ENCODE peak calls at places on chromosomes 13 and 19, in four cellular contexts. One of them, this sample, is unnamed.

GRCh38 chr19:7734220-7735203 is 2.6 kb upstream of the CLEC4G start:
- DNase-seq in SK-N-SH: no peak
- DNase-seq in AG04450: no peak
- DNase-seq in lung: no peak
- DNase-seq in this sample: no peak

GRCh38 chr13:50132937-50133276 is 117.7 kb downstream of the KCNRG start:
- DNase-seq in SK-N-SH: no peak
- DNase-seq in AG04450: no peak
- DNase-seq in lung: no peak
- DNase-seq in this sample: no peak

GRCh38 chr19:10923503-10924076 is 4.8 kb downstream of the YIPF2 start:
- DNase-seq in SK-N-SH: no peak
- DNase-seq in AG04450: no peak
- DNase-seq in lung: no peak
- DNase-seq in this sample: no peak

GRCh38 chr19:32406161-32407003 is 812 bp downstream of the DPY19L3 start:
- DNase-seq in SK-N-SH: peak; percentile 18
- DNase-seq in AG04450: no peak
- DNase-seq in lung: no peak
- DNase-seq in this sample: no peak

GRCh38 chr19:1270854-1271527 is 1.9 kb downstream of the CIRBP start:
- DNase-seq in SK-N-SH: no peak
- DNase-seq in AG04450: no peak
- DNase-seq in lung: no peak
- DNase-seq in this sample: no peak

GRCh38 chr19:45421953-45422498 is 1.7 kb downstream of the ERCC1 start:
- DNase-seq in SK-N-SH: no peak
- DNase-seq in AG04450: no peak
- DNase-seq in lung: no peak
- DNase-seq in this sample: no peak

GRCh38 chr19:6738726-6739389 is 622 bp upstream of the TRIP10 start:
- DNase-seq in SK-N-SH: no peak
- DNase-seq in AG04450: no peak
- DNase-seq in lung: peak; percentile 32
- DNase-seq in this sample: no peak

GRCh38 chr13:94674609-94675348 is 37.6 kb downstream of the SOX21 start:
- DNase-seq in SK-N-SH: peak; percentile 52
- DNase-seq in AG04450: no peak
- DNase-seq in lung: peak; percentile 39
- DNase-seq in this sample: peak; percentile 43

GRCh38 chr19:18883530-18884304 is 12.2 kb downstream of the CERS1 start:
- DNase-seq in SK-N-SH: no peak
- DNase-seq in AG04450: no peak
- DNase-seq in lung: no peak
- DNase-seq in this sample: no peak

GRCh38 chr19:38676023-38676877 is 28.8 kb downstream of the ACTN4 start:
- DNase-seq in SK-N-SH: no peak
- DNase-seq in AG04450: no peak
- DNase-seq in lung: no peak
- DNase-seq in this sample: no peak

GRCh38 chr19:11399667-11400066 is 15.6 kb upstream of the EPOR start:
- DNase-seq in SK-N-SH: no peak
- DNase-seq in AG04450: no peak
- DNase-seq in lung: no peak
- DNase-seq in this sample: no peak

GRCh38 chr19:39563408-39563807 is 23.4 kb upstream of the EID2 start:
- DNase-seq in SK-N-SH: no peak
- DNase-seq in AG04450: no peak
- DNase-seq in lung: no peak
- DNase-seq in this sample: no peak

GRCh38 chr19:54124393-54124792 is 8.8 kb downstream of the PRPF31 start:
- DNase-seq in SK-N-SH: no peak
- DNase-seq in AG04450: no peak
- DNase-seq in lung: no peak
- DNase-seq in this sample: no peak

GRCh38 chr19:47573076-47574026 is at the start of gene ZNF541:
- DNase-seq in SK-N-SH: peak; percentile 88
- DNase-seq in AG04450: no peak
- DNase-seq in lung: peak; percentile 38
- DNase-seq in this sample: peak; percentile 82

GRCh38 chr19:45098521-45099464 is 5.8 kb downstream of the PPP1R37 start:
- DNase-seq in SK-N-SH: no peak
- DNase-seq in AG04450: no peak
- DNase-seq in lung: no peak
- DNase-seq in this sample: no peak

GRCh38 chr13:98918771-98919170 is 59.1 kb downstream of the DOCK9 start:
- DNase-seq in SK-N-SH: no peak
- DNase-seq in AG04450: no peak
- DNase-seq in lung: no peak
- DNase-seq in this sample: no peak

GRCh38 chr19:17303940-17304267 is 679 bp upstream of the ABHD8 start:
- DNase-seq in SK-N-SH: no peak
- DNase-seq in AG04450: no peak
- DNase-seq in lung: peak; percentile 52
- DNase-seq in this sample: no peak
- H3K27ac ChIP-seq in SK-N-SH: no peak overlapping the region
- H3K27ac ChIP-seq in AG04450: no peak overlapping the region
- H3K27ac ChIP-seq in lung: peak overlapping the region; percentile 68
- H3K27ac ChIP-seq in this sample: no peak overlapping the region

DNA sequence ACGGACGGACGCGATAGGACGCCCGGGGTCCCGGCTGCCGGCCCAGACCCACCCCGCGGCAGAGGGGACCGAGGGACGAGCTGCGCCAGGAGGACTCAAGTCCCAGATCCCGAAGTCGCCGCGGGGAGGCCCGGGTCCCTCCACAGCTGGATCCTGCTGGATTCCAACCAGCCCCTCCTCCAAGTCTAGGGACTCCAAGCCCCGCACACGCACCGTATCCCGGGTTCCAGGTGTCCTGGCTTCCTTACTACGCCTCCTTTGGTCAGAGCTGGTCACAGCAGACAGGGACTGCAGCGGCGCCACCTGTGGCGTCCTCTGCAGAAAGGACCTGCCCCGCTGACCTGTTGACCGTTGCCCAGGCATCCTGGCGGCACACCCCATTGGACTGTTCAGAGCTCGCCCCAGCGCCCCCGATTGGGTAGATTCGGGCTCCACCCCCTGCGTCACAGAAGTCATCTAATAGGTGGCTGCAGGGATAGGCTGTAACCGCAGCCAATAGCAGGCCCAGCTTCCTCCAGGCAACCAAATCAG is 29.0 kb upstream of the ZNF709 start:
- DNase-seq in SK-N-SH: peak; percentile 55
- DNase-seq in AG04450: no peak
- DNase-seq in lung: peak; percentile 29
- DNase-seq in this sample: no peak
- H3K9me3 ChIP-seq in SK-N-SH: peaks cover 11% of the 10 kb centered on the region
- H3K9me3 ChIP-seq in AG04450: peaks cover 59% of the 10 kb centered on the region
- H3K9me3 ChIP-seq in lung: peaks cover 21% of the 10 kb centered on the region
- H3K9me3 ChIP-seq in this sample: peaks cover 32% of the 10 kb centered on the region

GRCh38 chr19:23075031-23075733 is 41.6 kb upstream of the ZNF730 start:
- DNase-seq in SK-N-SH: peak; percentile 92
- DNase-seq in AG04450: peak; percentile 41
- DNase-seq in lung: peak; percentile 61
- DNase-seq in this sample: no peak

GRCh38 chr19:23065306-23065705 is 51.5 kb upstream of the ZNF730 start:
- DNase-seq in SK-N-SH: no peak
- DNase-seq in AG04450: no peak
- DNase-seq in lung: no peak
- DNase-seq in this sample: no peak

GRCh38 chr19:23071087-23071511 is 45.7 kb upstream of the ZNF730 start:
- DNase-seq in SK-N-SH: peak; percentile 66
- DNase-seq in AG04450: no peak
- DNase-seq in lung: no peak
- DNase-seq in this sample: no peak

GRCh38 chr19:23070353-23070781 is 46.5 kb upstream of the ZNF730 start:
- DNase-seq in SK-N-SH: peak; percentile 73
- DNase-seq in AG04450: no peak
- DNase-seq in lung: no peak
- DNase-seq in this sample: no peak
- TF ChIP-seq CTCF in SK-N-SH: peak; percentile 55
- TF ChIP-seq CTCF in AG04450: peak; percentile 36
- TF ChIP-seq CTCF in lung: no peak
- TF ChIP-seq CTCF in this sample: no peak

GRCh38 chr19:4710281-4710600 is 13.4 kb downstream of the DPP9 start:
- DNase-seq in SK-N-SH: no peak
- DNase-seq in AG04450: no peak
- DNase-seq in lung: no peak
- DNase-seq in this sample: no peak
- H3K27ac ChIP-seq in SK-N-SH: no peak overlapping the region
- H3K27ac ChIP-seq in AG04450: no peak overlapping the region
- H3K27ac ChIP-seq in lung: no peak overlapping the region
- H3K27ac ChIP-seq in this sample: no peak overlapping the region

GRCh38 chr19:50046649-50047503 is 21.1 kb downstream of the ZNF473 start:
- DNase-seq in SK-N-SH: peak; percentile 50
- DNase-seq in AG04450: no peak
- DNase-seq in lung: peak; percentile 62
- DNase-seq in this sample: peak; percentile 43
- H3K9me3 ChIP-seq in SK-N-SH: peaks cover 11% of the 10 kb centered on the region
- H3K9me3 ChIP-seq in AG04450: peaks cover 84% of the 10 kb centered on the region
- H3K9me3 ChIP-seq in lung: peaks cover 53% of the 10 kb centered on the region
- H3K9me3 ChIP-seq in this sample: peaks cover 23% of the 10 kb centered on the region

GRCh38 chr13:45325806-45326205 is 15.2 kb downstream of the TPT1 start:
- DNase-seq in SK-N-SH: no peak
- DNase-seq in AG04450: peak; percentile 79
- DNase-seq in lung: no peak
- DNase-seq in this sample: no peak
- TF ChIP-seq CTCF in SK-N-SH: no peak
- TF ChIP-seq CTCF in AG04450: no peak
- TF ChIP-seq CTCF in lung: no peak
- TF ChIP-seq CTCF in this sample: no peak

GRCh38 chr13:113413898-113414282 is 39.4 kb downstream of the ADPRHL1 start:
- DNase-seq in SK-N-SH: no peak
- DNase-seq in AG04450: no peak
- DNase-seq in lung: no peak
- DNase-seq in this sample: no peak

GRCh38 chr13:113413178-113413897 is 40.0 kb downstream of the ADPRHL1 start:
- DNase-seq in SK-N-SH: no peak
- DNase-seq in AG04450: no peak
- DNase-seq in lung: no peak
- DNase-seq in this sample: no peak

GRCh38 chr13:113412440-113412839 is 40.8 kb downstream of the ADPRHL1 start:
- DNase-seq in SK-N-SH: no peak
- DNase-seq in AG04450: no peak
- DNase-seq in lung: no peak
- DNase-seq in this sample: no peak

GRCh38 chr13:113410472-113411201 is 42.7 kb downstream of the ADPRHL1 start:
- DNase-seq in SK-N-SH: no peak
- DNase-seq in AG04450: peak; percentile 55
- DNase-seq in lung: no peak
- DNase-seq in this sample: no peak

GRCh38 chr13:113411216-113412023 is 41.9 kb downstream of the ADPRHL1 start:
- DNase-seq in SK-N-SH: no peak
- DNase-seq in AG04450: peak; percentile 89
- DNase-seq in lung: no peak
- DNase-seq in this sample: no peak
- H3K27ac ChIP-seq in SK-N-SH: peak overlapping the region; percentile 58
- H3K27ac ChIP-seq in AG04450: peak overlapping the region; percentile 92
- H3K27ac ChIP-seq in lung: no peak overlapping the region
- H3K27ac ChIP-seq in this sample: no peak overlapping the region

GRCh38 chr19:50053119-50053518 is 27.3 kb downstream of the ZNF473 start:
- DNase-seq in SK-N-SH: no peak
- DNase-seq in AG04450: no peak
- DNase-seq in lung: no peak
- DNase-seq in this sample: no peak
- H3K9me3 ChIP-seq in SK-N-SH: no peaks in the 10 kb centered on the region
- H3K9me3 ChIP-seq in AG04450: peaks cover 30% of the 10 kb centered on the region
- H3K9me3 ChIP-seq in lung: peaks cover 7% of the 10 kb centered on the region
- H3K9me3 ChIP-seq in this sample: peaks cover 4% of the 10 kb centered on the region

GRCh38 chr13:70613295-70613694 is 505.0 kb upstream of the KLHL1 start:
- DNase-seq in SK-N-SH: peak; percentile 21
- DNase-seq in AG04450: no peak
- DNase-seq in lung: no peak
- DNase-seq in this sample: no peak
- TF ChIP-seq CTCF in SK-N-SH: peak; percentile 58
- TF ChIP-seq CTCF in AG04450: no peak
- TF ChIP-seq CTCF in lung: no peak
- TF ChIP-seq CTCF in this sample: no peak

DNA sequence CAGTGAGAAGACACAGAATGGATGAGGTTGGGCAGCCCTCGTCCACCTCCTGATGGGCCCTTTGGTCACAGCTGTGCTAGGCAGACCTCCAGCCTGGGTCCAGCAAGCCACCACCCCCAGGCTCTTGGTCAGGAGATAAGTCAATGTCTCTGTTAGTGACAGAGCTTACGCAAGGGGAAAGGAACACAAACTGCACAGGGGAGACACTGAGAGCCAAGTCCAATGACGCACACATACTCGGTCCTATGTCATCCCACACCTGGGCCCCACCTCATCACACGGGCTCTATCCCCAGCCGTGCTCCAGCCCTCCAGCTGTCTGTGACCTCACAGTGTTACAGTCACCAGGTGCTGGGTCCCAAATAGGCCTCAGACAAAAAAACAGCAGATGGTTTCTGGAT is 19.6 kb downstream of the PEPD start:
- DNase-seq in SK-N-SH: no peak
- DNase-seq in AG04450: no peak
- DNase-seq in lung: no peak
- DNase-seq in this sample: no peak
- H3K27ac ChIP-seq in SK-N-SH: no peak overlapping the region
- H3K27ac ChIP-seq in AG04450: no peak overlapping the region
- H3K27ac ChIP-seq in lung: no peak overlapping the region
- H3K27ac ChIP-seq in this sample: no peak overlapping the region

This sample was measured in CD4-positive, alpha-beta T cell.